ENCODE peak calls at places on chromosomes 12 and 14, in five cellular contexts. P is ovary, F is AG09319, M is T47D, Q is kidney epithelial cell. R is an unnamed sample.

GRCh38 chr14:77086017-77086727 is 11.9 kb upstream of the CIPC start:
- DNase-seq in P (no peak), F (no peak), M (peak; percentile 85), Q (no peak), R (peak; percentile 54)

GRCh38 chr14:92680781-92681650 is 67.4 kb downstream of the LGMN start:
- DNase-seq in P (peak; percentile 59), F (peak; percentile 49), M (peak; percentile 86), Q (no peak), R (peak; percentile 75)

GRCh38 chr12:40727774-40728483 is 35.7 kb downstream of the CNTN1 start:
- DNase-seq in P (no peak), F (no peak), M (peak; percentile 23), Q (no peak), R (peak; percentile 11)

GRCh38 chr12:103799504-103800251 is 41.4 kb downstream of the NT5DC3 start:
- DNase-seq in P (no peak), F (peak; percentile 10), M (peak; percentile 72), Q (no peak), R (no peak)

GRCh38 chr12:59084758-59085383 is 164.6 kb upstream of the LRIG3 start:
- DNase-seq in P (peak; percentile 7), F (peak; percentile 42), M (no peak), Q (no peak), R (no peak)

GRCh38 chr12:94768398-94769039 is 118.2 kb upstream of the TMCC3 start:
- DNase-seq in P (no peak), F (no peak), M (no peak), Q (no peak), R (no peak)

GRCh38 chr14:103540816-103541493 is 12.0 kb downstream of the TRMT61A start:
- DNase-seq in P (no peak), F (no peak), M (no peak), Q (no peak), R (no peak)

GRCh38 chr12:88737838-88738472 is 157.7 kb upstream of the KITLG start:
- DNase-seq in P (no peak), F (no peak), M (no peak), Q (no peak), R (no peak)

GRCh38 chr14:22791302-22791701 is 23.9 kb downstream of the SLC7A7 start:
- DNase-seq in P (no peak), F (no peak), M (no peak), Q (no peak), R (peak; percentile 40)